ENCODE peak calls at places on chromosomes 1 and 21, in eight cellular contexts. K is stimulated activated CD8-positive, alpha-beta memory T cell treated with anti-CD3 and anti-CD28 coated beads, Interleukin-15, amount 100 ng/mL, for 1 hour; W is psoas muscle; D is GM04504; S is DMS79 treated with DMSO at 0.1 percent for 48 hours; B is CD8-positive, alpha-beta T cell; P is EL; N is stimulated activated CD4-positive, alpha-beta T cell treated with anti-CD3 and anti-CD28 coated beads, Interleukin-15, amount 100 ng/mL, for 1 hour. V is an unnamed sample.

GRCh38 chr1:110053557-110054428 is 16.7 kb downstream of the ALX3 start:
- DNase-seq in N (peak), S (peak), D (no peak), B (peak), P (peak), K (peak), W (peak), V (peak)

GRCh38 chr1:177915641-177916040 is 54.2 kb downstream of the SEC16B start:
- DNase-seq in P (peak), N (no peak), K (no peak), B (no peak), W (no peak), S (no peak), D (no peak), V (peak)

GRCh38 chr21:38716942-38717341 is 88.8 kb upstream of the ETS2 start:
- DNase-seq in D (no peak), W (no peak), B (no peak), N (no peak), K (no peak), P (peak), S (no peak), V (peak)

GRCh38 chr1:241627453-241628329 is 12.5 kb downstream of the CHML start:
- DNase-seq in N (no peak), K (no peak), P (peak), B (peak), D (peak), S (no peak), W (no peak), V (peak)

GRCh38 chr1:16073490-16074104 is at the start of gene FAM131C:
- DNase-seq in S (peak), N (no peak), P (peak), D (no peak), W (no peak), B (peak), K (no peak), V (peak)

GRCh38 chr1:42081475-42081874 is 71.7 kb upstream of the GUCA2B start:
- DNase-seq in W (peak), K (no peak), N (no peak), D (no peak), B (no peak), S (no peak), P (no peak), V (peak)

GRCh38 chr1:85992756-85993155 is 163.8 kb downstream of the COL24A1 start:
- DNase-seq in B (no peak), N (no peak), W (no peak), K (no peak), P (peak), D (peak), S (no peak), V (peak)

GRCh38 chr1:18581420-18581880 is 49.2 kb upstream of the PAX7 start:
- DNase-seq in P (peak), N (no peak), W (peak), K (no peak), B (no peak), D (no peak), S (peak), V (peak)

GRCh38 chr1:89525169-89525855 is 683 bp downstream of the LRRC8B start:
- DNase-seq in S (peak), N (peak), W (peak), P (no peak), D (no peak), B (peak), K (no peak), V (no peak)

GRCh38 chr1:117210831-117211261 is at the start of gene VTCN1:
- DNase-seq in W (no peak), N (no peak), B (no peak), S (no peak), K (no peak), D (no peak), P (no peak), V (peak)

GRCh38 chr1:17089496-17089895 is 29.8 kb downstream of the PADI2 start:
- DNase-seq in P (no peak), N (no peak), D (no peak), K (no peak), S (no peak), B (no peak), W (no peak), V (no peak)

GRCh38 chr1:199877626-199878384 is 149.7 kb upstream of the NR5A2 start:
- DNase-seq in W (no peak), P (no peak), D (no peak), B (no peak), S (no peak), K (no peak), N (no peak), V (no peak)

GRCh38 chr1:26405281-26405915 is 5.2 kb upstream of the LIN28A start:
- DNase-seq in N (no peak), P (peak), S (no peak), B (no peak), D (no peak), W (no peak), K (no peak), V (no peak)

GRCh38 chr1:214102907-214103306 is 115.1 kb downstream of the PROX1 start:
- DNase-seq in K (no peak), B (no peak), P (peak), N (no peak), W (no peak), S (no peak), D (no peak), V (peak)

GRCh38 chr1:154578058-154578418 is 10.5 kb downstream of the CHRNB2 start:
- DNase-seq in B (no peak), P (no peak), S (no peak), N (no peak), D (no peak), K (no peak), W (no peak), V (peak)

GRCh38 chr21:16551101-16551695 is 821.4 kb downstream of the USP25 start:
- DNase-seq in B (no peak), N (no peak), W (no peak), S (no peak), K (no peak), D (no peak), P (no peak), V (peak)

GRCh38 chr1:113453771-113454083 is 63.4 kb downstream of the MAGI3 start:
- DNase-seq in B (no peak), P (no peak), D (no peak), N (no peak), K (no peak), S (peak), W (no peak), V (no peak)

GRCh38 chr1:219337588-219337987 is 163.9 kb downstream of the LYPLAL1 start:
- DNase-seq in N (no peak), S (no peak), D (no peak), W (no peak), B (no peak), K (no peak), P (no peak), V (no peak)

GRCh38 chr1:185969028-185969427 is 234.8 kb downstream of the HMCN1 start:
- DNase-seq in S (no peak), K (no peak), B (no peak), N (no peak), W (no peak), D (no peak), P (peak), V (peak)

GRCh38 chr1:113219377-113219776 is 146.4 kb downstream of the LRIG2 start:
- DNase-seq in D (no peak), P (peak), W (no peak), K (no peak), N (no peak), S (no peak), B (no peak), V (no peak)

GRCh38 chr1:67110352-67110751 is 24.4 kb downstream of the C1orf141 start:
- DNase-seq in S (no peak), B (no peak), W (no peak), K (no peak), D (no peak), P (no peak), N (no peak), V (no peak)

GRCh38 chr1:234528073-234528865 is 49.3 kb upstream of the TARBP1 start:
- DNase-seq in B (no peak), W (peak), D (no peak), P (no peak), N (no peak), K (no peak), S (no peak), V (no peak)

GRCh38 chr1:37477198-37477931 is 3.0 kb downstream of the ZC3H12A start:
- DNase-seq in W (peak), P (peak), B (peak), K (peak), N (peak), S (no peak), D (no peak), V (peak)

GRCh38 chr1:167263784-167264464 is 43.2 kb downstream of the POU2F1 start:
- DNase-seq in P (peak), B (no peak), S (peak), K (no peak), N (no peak), D (no peak), W (no peak), V (peak)

GRCh38 chr1:182962554-182963115 is 9.7 kb upstream of the SHCBP1L start:
- DNase-seq in P (peak), N (no peak), W (peak), S (peak), B (no peak), K (no peak), D (peak), V (peak)

GRCh38 chr1:14182801-14183200 is 415.7 kb upstream of the KAZN start:
- DNase-seq in W (no peak), B (no peak), N (no peak), D (no peak), S (no peak), K (no peak), P (no peak), V (no peak)

GRCh38 chr1:110120960-110121561 is 8.8 kb downstream of the UBL4B start:
- DNase-seq in N (no peak), K (no peak), W (no peak), D (no peak), S (no peak), B (no peak), P (no peak), V (no peak)

GRCh38 chr1:11044086-11044848 is 2.8 kb downstream of the MASP2 start:
- DNase-seq in B (no peak), W (no peak), N (no peak), P (no peak), S (no peak), D (no peak), K (no peak), V (no peak)

GRCh38 chr1:240692339-240692705 is 80.4 kb upstream of the GREM2 start:
- DNase-seq in P (no peak), S (no peak), D (no peak), B (no peak), W (no peak), K (no peak), N (no peak), V (no peak)

V was measured in M059J.